ENCODE peak calls at places on chromosomes 2 and 18, in four cellular contexts. One of them, this sample, is unnamed. For H3K4me1, the result is how much of the 10 kb centered on the place peaks cover.

GRCh38 chr2:51813245-51813644 is 781.3 kb upstream of the NRXN1 start:
- DNase-seq in endothelial cell of umbilical vein: peak
- DNase-seq in thyroid gland: no peak
- DNase-seq in adrenal gland: no peak
- DNase-seq in this sample: no peak

GRCh38 chr2:209592106-209592505 is 168.3 kb downstream of the MAP2 start:
- DNase-seq in endothelial cell of umbilical vein: no peak
- DNase-seq in thyroid gland: no peak
- DNase-seq in adrenal gland: no peak
- DNase-seq in this sample: no peak

GRCh38 chr18:50429207-50429948 is 54.5 kb downstream of the SKA1 start:
- DNase-seq in endothelial cell of umbilical vein: peak
- DNase-seq in thyroid gland: no peak
- DNase-seq in adrenal gland: no peak
- DNase-seq in this sample: no peak

GRCh38 chr2:238913931-238914647 is 66.2 kb downstream of the TWIST2 start:
- DNase-seq in endothelial cell of umbilical vein: no peak
- DNase-seq in thyroid gland: no peak
- DNase-seq in adrenal gland: no peak
- DNase-seq in this sample: no peak

GRCh38 chr2:205701509-205701908 is 19.2 kb downstream of the NRP2 start:
- DNase-seq in endothelial cell of umbilical vein: no peak
- DNase-seq in thyroid gland: no peak
- DNase-seq in adrenal gland: no peak
- DNase-seq in this sample: no peak

GRCh38 chr2:27379840-27380625 is 501 bp downstream of the ZNF513 start:
- DNase-seq in endothelial cell of umbilical vein: peak
- DNase-seq in thyroid gland: peak
- DNase-seq in adrenal gland: peak
- DNase-seq in this sample: peak

GRCh38 chr2:102004588-102004987 is 12.8 kb downstream of the IL1R2 start:
- DNase-seq in endothelial cell of umbilical vein: no peak
- DNase-seq in thyroid gland: no peak
- DNase-seq in adrenal gland: no peak
- DNase-seq in this sample: no peak

GRCh38 chr2:182504903-182505302 is 78.1 kb upstream of the PDE1A start:
- DNase-seq in endothelial cell of umbilical vein: no peak
- DNase-seq in thyroid gland: no peak
- DNase-seq in adrenal gland: peak
- DNase-seq in this sample: no peak

GRCh38 chr2:230405824-230406223 is 10.2 kb upstream of the SP100 start:
- DNase-seq in endothelial cell of umbilical vein: peak
- DNase-seq in thyroid gland: no peak
- DNase-seq in adrenal gland: no peak
- DNase-seq in this sample: no peak

GRCh38 chr2:222304737-222305509 is 6.1 kb upstream of the PAX3 start:
- DNase-seq in endothelial cell of umbilical vein: no peak
- DNase-seq in thyroid gland: no peak
- DNase-seq in adrenal gland: no peak
- DNase-seq in this sample: no peak

GRCh38 chr18:67896471-67896870 is 380.0 kb upstream of the DSEL start:
- DNase-seq in endothelial cell of umbilical vein: peak
- DNase-seq in thyroid gland: no peak
- DNase-seq in adrenal gland: no peak
- DNase-seq in this sample: no peak

GRCh38 chr2:241111443-241111810 is 9.3 kb upstream of the MTERF4 start:
- DNase-seq in endothelial cell of umbilical vein: no peak
- DNase-seq in thyroid gland: no peak
- DNase-seq in adrenal gland: no peak
- DNase-seq in this sample: no peak

GRCh38 chr2:174844295-174844708 is 80.0 kb upstream of the CHRNA1 start:
- DNase-seq in endothelial cell of umbilical vein: no peak
- DNase-seq in thyroid gland: no peak
- DNase-seq in adrenal gland: no peak
- DNase-seq in this sample: no peak

GRCh38 chr18:75041586-75041985 is 167.4 kb downstream of the PTGR3 start:
- DNase-seq in endothelial cell of umbilical vein: peak
- DNase-seq in thyroid gland: no peak
- DNase-seq in adrenal gland: no peak
- DNase-seq in this sample: no peak

GRCh38 chr2:219525533-219526232 is 11.4 kb downstream of the ASIC4 start:
- DNase-seq in endothelial cell of umbilical vein: no peak
- DNase-seq in thyroid gland: no peak
- DNase-seq in adrenal gland: no peak
- DNase-seq in this sample: no peak

GRCh38 chr2:30677861-30678385 is 129.3 kb downstream of the CAPN13 start:
- DNase-seq in endothelial cell of umbilical vein: no peak
- DNase-seq in thyroid gland: no peak
- DNase-seq in adrenal gland: no peak
- DNase-seq in this sample: no peak

GRCh38 chr2:235416816-235417499 is 76.9 kb upstream of the AGAP1 start:
- DNase-seq in endothelial cell of umbilical vein: no peak
- DNase-seq in thyroid gland: peak
- DNase-seq in adrenal gland: peak
- DNase-seq in this sample: no peak

GRCh38 chr2:164625378-164625971 is 4.2 kb upstream of the GRB14 start:
- DNase-seq in endothelial cell of umbilical vein: peak
- DNase-seq in thyroid gland: no peak
- DNase-seq in adrenal gland: no peak
- DNase-seq in this sample: no peak

DNA sequence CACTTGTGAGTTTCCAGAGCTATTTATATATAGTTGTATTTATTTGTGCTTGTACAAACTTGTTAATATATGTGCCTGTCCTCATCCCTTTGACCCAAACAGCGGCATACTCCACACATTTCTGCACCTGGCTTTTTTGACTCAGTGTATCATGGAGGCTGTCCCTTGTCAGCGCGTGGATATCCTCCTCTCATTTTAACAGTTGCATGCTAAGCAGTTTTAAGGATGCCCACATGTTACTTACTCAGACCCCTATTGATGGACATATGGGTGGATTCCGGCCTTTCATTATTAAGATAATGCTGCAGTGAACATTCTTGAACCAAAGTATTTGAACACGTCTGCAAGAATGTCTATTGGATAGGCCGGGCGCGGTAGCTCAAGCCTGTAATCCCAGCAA is 655 bp upstream of the MREG start:
- DNase-seq in endothelial cell of umbilical vein: no peak
- DNase-seq in thyroid gland: no peak
- DNase-seq in adrenal gland: no peak
- DNase-seq in this sample: no peak
- TF ChIP-seq POLR2A in endothelial cell of umbilical vein: no peak
- TF ChIP-seq POLR2A in thyroid gland: no peak
- TF ChIP-seq POLR2A in adrenal gland: no peak
- TF ChIP-seq POLR2A in this sample: no peak

GRCh38 chr18:23437357-23438045 is 15.6 kb upstream of the RIOK3 start:
- DNase-seq in endothelial cell of umbilical vein: peak
- DNase-seq in thyroid gland: peak
- DNase-seq in adrenal gland: peak
- DNase-seq in this sample: peak

GRCh38 chr18:23433360-23433759 is 19.7 kb upstream of the RIOK3 start:
- DNase-seq in endothelial cell of umbilical vein: no peak
- DNase-seq in thyroid gland: no peak
- DNase-seq in adrenal gland: no peak
- DNase-seq in this sample: no peak

GRCh38 chr18:23442958-23443357 is 10.1 kb upstream of the RIOK3 start:
- DNase-seq in endothelial cell of umbilical vein: no peak
- DNase-seq in thyroid gland: no peak
- DNase-seq in adrenal gland: no peak
- DNase-seq in this sample: no peak

GRCh38 chr18:23438046-23438377 is 15.1 kb upstream of the RIOK3 start:
- DNase-seq in endothelial cell of umbilical vein: no peak
- DNase-seq in thyroid gland: no peak
- DNase-seq in adrenal gland: no peak
- DNase-seq in this sample: no peak

DNA sequence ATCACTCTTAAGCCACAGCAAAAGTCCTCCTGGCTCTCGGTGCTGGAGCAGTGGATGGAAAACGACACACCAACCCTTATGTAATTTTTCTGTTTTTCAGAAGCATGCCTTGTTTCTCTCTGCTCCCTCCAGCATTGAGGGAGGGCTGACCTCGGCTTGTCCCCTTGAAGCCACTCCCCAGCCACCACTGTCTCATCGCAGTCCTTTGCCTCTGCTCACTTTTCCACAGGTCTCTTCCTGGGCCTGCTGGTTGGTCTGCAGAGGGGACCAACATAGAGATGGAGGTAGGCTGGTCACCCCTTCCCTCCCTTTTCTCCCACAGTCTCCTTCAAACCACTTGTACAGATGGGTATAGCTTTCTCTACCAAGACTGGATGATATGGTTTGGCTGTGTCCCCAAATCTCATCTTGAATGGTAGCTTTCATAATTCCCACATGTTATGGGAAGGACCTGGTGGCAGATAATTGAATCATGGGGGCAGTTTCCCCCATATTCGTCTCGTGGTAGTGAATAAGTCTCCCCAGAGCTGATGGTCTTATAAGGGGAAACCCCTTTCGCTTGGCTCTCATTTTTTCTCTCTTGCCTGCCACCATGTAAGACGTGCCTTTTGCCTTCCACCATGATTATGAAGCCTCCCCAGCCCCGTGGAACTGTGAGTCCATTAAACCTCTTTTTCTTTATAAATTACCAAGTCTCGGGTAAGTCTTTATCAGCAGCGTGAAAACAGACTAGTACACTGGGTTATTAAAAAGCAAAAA is 14.3 kb upstream of the RIOK3 start:
- DNase-seq in endothelial cell of umbilical vein: no peak
- DNase-seq in thyroid gland: no peak
- DNase-seq in adrenal gland: no peak
- DNase-seq in this sample: no peak
- H3K4me3 ChIP-seq in endothelial cell of umbilical vein: no peak
- H3K4me3 ChIP-seq in thyroid gland: no peak
- H3K4me3 ChIP-seq in adrenal gland: no peak
- H3K4me3 ChIP-seq in this sample: peak

DNA sequence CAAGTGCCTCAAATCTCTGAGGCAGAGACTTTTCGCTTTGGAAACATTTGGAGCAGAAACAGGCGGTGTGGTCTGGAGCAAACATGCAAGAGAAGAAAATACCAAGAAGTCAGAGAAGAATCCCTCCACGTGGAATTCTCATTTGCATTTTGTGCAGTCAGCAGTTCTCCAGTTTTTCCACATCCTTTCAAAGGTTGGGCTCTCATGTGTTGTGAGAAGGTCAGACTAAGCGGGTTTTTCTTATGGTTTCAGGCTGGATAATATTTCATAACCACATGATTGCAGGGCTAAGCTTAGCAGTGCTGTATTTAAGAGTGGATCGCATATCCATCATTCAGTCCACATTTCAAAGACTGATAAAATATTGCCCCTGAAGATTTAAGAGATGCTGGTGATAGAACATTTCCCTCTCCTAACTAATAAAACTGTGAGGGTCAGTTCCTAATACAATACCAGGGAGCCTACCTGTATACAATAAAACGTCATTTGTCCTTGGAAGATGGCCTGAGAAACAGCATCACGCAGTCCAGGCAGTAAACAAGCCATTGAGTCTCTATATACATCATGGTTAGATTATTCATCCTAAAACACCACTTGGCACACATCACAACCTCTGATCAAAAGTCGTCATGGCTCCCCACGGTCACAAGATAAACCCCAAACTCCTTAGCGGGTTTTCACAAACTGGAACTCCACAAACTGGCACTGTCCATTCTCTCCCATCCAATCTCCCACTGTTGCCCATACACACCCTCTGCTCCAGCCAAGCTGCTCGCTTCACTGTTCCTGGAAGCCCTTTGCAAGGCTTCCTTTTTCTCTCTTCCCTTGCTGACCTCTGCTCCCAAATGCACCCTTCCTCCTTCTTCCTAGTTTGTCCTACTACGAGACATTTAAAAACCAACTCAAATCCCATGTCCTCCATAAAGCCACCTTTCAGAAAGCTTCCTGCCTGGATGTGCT is 31.5 kb downstream of the ANKRD44 start:
- DNase-seq in endothelial cell of umbilical vein: no peak
- DNase-seq in thyroid gland: no peak
- DNase-seq in adrenal gland: no peak
- DNase-seq in this sample: no peak
- H3K4me1 ChIP-seq in endothelial cell of umbilical vein: under half
- H3K4me1 ChIP-seq in thyroid gland: under half
- H3K4me1 ChIP-seq in adrenal gland: under half
- H3K4me1 ChIP-seq in this sample: under half

DNA sequence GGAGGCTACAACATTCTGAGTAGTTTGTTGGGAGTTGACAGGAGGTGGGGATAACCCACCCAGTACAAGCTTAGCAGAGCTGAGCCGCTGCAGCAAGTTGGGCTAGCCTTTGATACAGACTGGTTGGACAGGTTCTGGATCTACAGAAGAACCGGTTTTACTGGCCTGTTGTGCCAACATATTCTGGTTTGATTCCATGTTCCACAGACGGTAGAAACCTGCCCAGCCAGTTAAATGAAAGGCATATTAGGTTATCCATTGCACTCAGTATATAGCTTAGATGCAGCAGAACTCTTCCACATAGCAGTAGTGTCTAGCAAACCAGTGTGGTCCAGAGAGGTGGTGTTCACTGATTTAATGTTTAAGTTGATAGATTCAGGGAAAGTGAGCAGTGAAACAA is 19.3 kb upstream of the RBBP8 start:
- DNase-seq in endothelial cell of umbilical vein: no peak
- DNase-seq in thyroid gland: peak
- DNase-seq in adrenal gland: no peak
- DNase-seq in this sample: no peak
- TF ChIP-seq POLR2A in endothelial cell of umbilical vein: no peak
- TF ChIP-seq POLR2A in thyroid gland: no peak
- TF ChIP-seq POLR2A in adrenal gland: no peak
- TF ChIP-seq POLR2A in this sample: no peak

GRCh38 chr2:20449501-20450200 is 2.8 kb downstream of the RHOB start:
- DNase-seq in endothelial cell of umbilical vein: peak
- DNase-seq in thyroid gland: no peak
- DNase-seq in adrenal gland: peak
- DNase-seq in this sample: no peak

GRCh38 chr2:20451346-20451745 is 4.5 kb downstream of the RHOB start:
- DNase-seq in endothelial cell of umbilical vein: peak
- DNase-seq in thyroid gland: no peak
- DNase-seq in adrenal gland: no peak
- DNase-seq in this sample: peak

GRCh38 chr2:20448246-20449046 is 1.6 kb downstream of the RHOB start:
- DNase-seq in endothelial cell of umbilical vein: no peak
- DNase-seq in thyroid gland: peak
- DNase-seq in adrenal gland: peak
- DNase-seq in this sample: peak

GRCh38 chr2:20451761-20452499 is 5.1 kb downstream of the RHOB start:
- DNase-seq in endothelial cell of umbilical vein: peak
- DNase-seq in thyroid gland: no peak
- DNase-seq in adrenal gland: no peak
- DNase-seq in this sample: no peak

GRCh38 chr2:20450201-20451108 is 3.6 kb downstream of the RHOB start:
- DNase-seq in endothelial cell of umbilical vein: peak
- DNase-seq in thyroid gland: peak
- DNase-seq in adrenal gland: peak
- DNase-seq in this sample: peak
- H3K4me3 ChIP-seq in endothelial cell of umbilical vein: peak
- H3K4me3 ChIP-seq in thyroid gland: peak
- H3K4me3 ChIP-seq in adrenal gland: no peak
- H3K4me3 ChIP-seq in this sample: peak